ENCODE peak calls at places on chromosome 5, in nine cellular contexts. One of them, this sample, is unnamed.

GRCh38 chr5:168364151-168364661 is 72.8 kb downstream of the WWC1 start:
- DNase-seq in caudate nucleus: no peak
- DNase-seq in heart right ventricle: no peak
- DNase-seq in transverse colon: no peak
- DNase-seq in neuronal stem cell: no peak
- DNase-seq in foreskin keratinocyte: peak
- DNase-seq in GM23248: peak
- DNase-seq in AG04450: no peak
- DNase-seq in left ventricle myocardium inferior: no peak
- DNase-seq in this sample: no peak

GRCh38 chr5:150523472-150524350 is 15.8 kb downstream of the NDST1 start:
- DNase-seq in caudate nucleus: peak
- DNase-seq in heart right ventricle: peak
- DNase-seq in transverse colon: peak
- DNase-seq in neuronal stem cell: no peak
- DNase-seq in foreskin keratinocyte: no peak
- DNase-seq in GM23248: peak
- DNase-seq in AG04450: peak
- DNase-seq in left ventricle myocardium inferior: no peak
- DNase-seq in this sample: no peak

GRCh38 chr5:82347213-82347947 is 69.2 kb upstream of the RPS23 start:
- DNase-seq in caudate nucleus: peak
- DNase-seq in heart right ventricle: no peak
- DNase-seq in transverse colon: no peak
- DNase-seq in neuronal stem cell: no peak
- DNase-seq in foreskin keratinocyte: no peak
- DNase-seq in GM23248: peak
- DNase-seq in AG04450: peak
- DNase-seq in left ventricle myocardium inferior: peak
- DNase-seq in this sample: no peak

GRCh38 chr5:16856531-16856930 is 79.6 kb downstream of the MYO10 start:
- DNase-seq in caudate nucleus: no peak
- DNase-seq in heart right ventricle: no peak
- DNase-seq in transverse colon: no peak
- DNase-seq in neuronal stem cell: no peak
- DNase-seq in foreskin keratinocyte: peak
- DNase-seq in GM23248: peak
- DNase-seq in AG04450: peak
- DNase-seq in left ventricle myocardium inferior: no peak
- DNase-seq in this sample: no peak

GRCh38 chr5:72653586-72653985 is 146.4 kb upstream of the ZNF366 start:
- DNase-seq in caudate nucleus: no peak
- DNase-seq in heart right ventricle: no peak
- DNase-seq in transverse colon: no peak
- DNase-seq in neuronal stem cell: no peak
- DNase-seq in foreskin keratinocyte: no peak
- DNase-seq in GM23248: no peak
- DNase-seq in AG04450: no peak
- DNase-seq in left ventricle myocardium inferior: no peak
- DNase-seq in this sample: no peak

GRCh38 chr5:143400541-143401252 is 2.8 kb downstream of the NR3C1 start:
- DNase-seq in caudate nucleus: no peak
- DNase-seq in heart right ventricle: peak
- DNase-seq in transverse colon: no peak
- DNase-seq in neuronal stem cell: no peak
- DNase-seq in foreskin keratinocyte: peak
- DNase-seq in GM23248: peak
- DNase-seq in AG04450: no peak
- DNase-seq in left ventricle myocardium inferior: no peak
- DNase-seq in this sample: no peak

GRCh38 chr5:10036136-10036535 is 213.6 kb downstream of the ATPSCKMT start:
- DNase-seq in caudate nucleus: no peak
- DNase-seq in heart right ventricle: no peak
- DNase-seq in transverse colon: no peak
- DNase-seq in neuronal stem cell: no peak
- DNase-seq in foreskin keratinocyte: peak
- DNase-seq in GM23248: peak
- DNase-seq in AG04450: no peak
- DNase-seq in left ventricle myocardium inferior: no peak
- DNase-seq in this sample: no peak

GRCh38 chr5:142303576-142303975 is 21.2 kb downstream of the SPRY4 start:
- DNase-seq in caudate nucleus: no peak
- DNase-seq in heart right ventricle: no peak
- DNase-seq in transverse colon: no peak
- DNase-seq in neuronal stem cell: no peak
- DNase-seq in foreskin keratinocyte: no peak
- DNase-seq in GM23248: peak
- DNase-seq in AG04450: no peak
- DNase-seq in left ventricle myocardium inferior: no peak
- DNase-seq in this sample: no peak

GRCh38 chr5:14908195-14908594 is 36.6 kb upstream of the ANKH start:
- DNase-seq in caudate nucleus: no peak
- DNase-seq in heart right ventricle: no peak
- DNase-seq in transverse colon: no peak
- DNase-seq in neuronal stem cell: no peak
- DNase-seq in foreskin keratinocyte: peak
- DNase-seq in GM23248: peak
- DNase-seq in AG04450: no peak
- DNase-seq in left ventricle myocardium inferior: no peak
- DNase-seq in this sample: no peak

GRCh38 chr5:61918606-61919005 is 387.4 kb upstream of the KIF2A start:
- DNase-seq in caudate nucleus: no peak
- DNase-seq in heart right ventricle: no peak
- DNase-seq in transverse colon: no peak
- DNase-seq in neuronal stem cell: no peak
- DNase-seq in foreskin keratinocyte: no peak
- DNase-seq in GM23248: no peak
- DNase-seq in AG04450: no peak
- DNase-seq in left ventricle myocardium inferior: no peak
- DNase-seq in this sample: no peak

DNA sequence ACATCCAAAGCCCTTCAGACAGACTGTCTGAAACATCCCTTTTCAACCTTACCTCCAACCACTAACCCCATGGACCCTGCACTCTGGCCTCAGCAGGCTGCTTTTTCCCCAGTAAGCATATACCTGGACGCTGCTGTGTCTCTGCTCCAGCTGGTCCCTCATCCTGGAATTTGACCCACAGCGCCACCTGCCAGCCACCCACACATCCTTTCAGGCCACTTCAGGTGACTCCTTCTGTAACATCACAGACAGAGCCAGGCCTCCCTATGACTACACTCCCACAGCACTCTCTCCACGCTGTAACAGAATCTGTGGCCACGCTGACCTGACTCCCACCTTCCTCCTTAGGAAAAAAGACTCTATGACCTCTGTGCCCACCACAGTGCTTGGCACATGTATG is 3.4 kb downstream of the MGAT1 start:
- DNase-seq in caudate nucleus: no peak
- DNase-seq in heart right ventricle: no peak
- DNase-seq in transverse colon: peak
- DNase-seq in neuronal stem cell: no peak
- DNase-seq in foreskin keratinocyte: peak
- DNase-seq in GM23248: no peak
- DNase-seq in AG04450: no peak
- DNase-seq in left ventricle myocardium inferior: no peak
- DNase-seq in this sample: no peak
- H3K27ac ChIP-seq in caudate nucleus: no peak
- H3K27ac ChIP-seq in heart right ventricle: no peak
- H3K27ac ChIP-seq in transverse colon: peak
- H3K27ac ChIP-seq in neuronal stem cell: no peak
- H3K27ac ChIP-seq in foreskin keratinocyte: no peak
- H3K27ac ChIP-seq in GM23248: peak
- H3K27ac ChIP-seq in AG04450: peak
- H3K27ac ChIP-seq in left ventricle myocardium inferior: peak
- H3K27ac ChIP-seq in this sample: no peak

DNA sequence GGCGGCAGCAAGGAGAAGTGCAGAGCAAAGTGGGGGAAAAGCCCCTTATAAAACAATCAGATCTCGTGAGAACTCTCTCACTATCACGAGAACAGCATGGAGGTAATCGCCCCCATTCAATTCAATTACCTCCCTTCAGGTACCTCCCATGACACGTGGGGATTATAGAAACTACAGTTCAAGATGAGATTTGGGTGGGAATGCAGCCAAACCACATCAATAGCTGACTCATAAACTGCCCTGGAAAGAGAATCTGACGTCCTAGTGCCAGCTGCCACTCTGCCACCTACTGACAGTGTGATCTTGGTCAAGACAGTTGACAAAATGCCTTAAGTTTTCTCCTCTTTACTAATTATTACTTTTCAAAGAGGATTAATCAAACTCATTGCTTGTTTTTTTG is 128.3 kb downstream of the GPBP1 start:
- DNase-seq in caudate nucleus: no peak
- DNase-seq in heart right ventricle: no peak
- DNase-seq in transverse colon: peak
- DNase-seq in neuronal stem cell: no peak
- DNase-seq in foreskin keratinocyte: peak
- DNase-seq in GM23248: peak
- DNase-seq in AG04450: no peak
- DNase-seq in left ventricle myocardium inferior: no peak
- DNase-seq in this sample: no peak
- H3K27ac ChIP-seq in caudate nucleus: no peak
- H3K27ac ChIP-seq in heart right ventricle: no peak
- H3K27ac ChIP-seq in transverse colon: no peak
- H3K27ac ChIP-seq in neuronal stem cell: no peak
- H3K27ac ChIP-seq in foreskin keratinocyte: no peak
- H3K27ac ChIP-seq in GM23248: no peak
- H3K27ac ChIP-seq in AG04450: no peak
- H3K27ac ChIP-seq in left ventricle myocardium inferior: no peak
- H3K27ac ChIP-seq in this sample: no peak

DNA sequence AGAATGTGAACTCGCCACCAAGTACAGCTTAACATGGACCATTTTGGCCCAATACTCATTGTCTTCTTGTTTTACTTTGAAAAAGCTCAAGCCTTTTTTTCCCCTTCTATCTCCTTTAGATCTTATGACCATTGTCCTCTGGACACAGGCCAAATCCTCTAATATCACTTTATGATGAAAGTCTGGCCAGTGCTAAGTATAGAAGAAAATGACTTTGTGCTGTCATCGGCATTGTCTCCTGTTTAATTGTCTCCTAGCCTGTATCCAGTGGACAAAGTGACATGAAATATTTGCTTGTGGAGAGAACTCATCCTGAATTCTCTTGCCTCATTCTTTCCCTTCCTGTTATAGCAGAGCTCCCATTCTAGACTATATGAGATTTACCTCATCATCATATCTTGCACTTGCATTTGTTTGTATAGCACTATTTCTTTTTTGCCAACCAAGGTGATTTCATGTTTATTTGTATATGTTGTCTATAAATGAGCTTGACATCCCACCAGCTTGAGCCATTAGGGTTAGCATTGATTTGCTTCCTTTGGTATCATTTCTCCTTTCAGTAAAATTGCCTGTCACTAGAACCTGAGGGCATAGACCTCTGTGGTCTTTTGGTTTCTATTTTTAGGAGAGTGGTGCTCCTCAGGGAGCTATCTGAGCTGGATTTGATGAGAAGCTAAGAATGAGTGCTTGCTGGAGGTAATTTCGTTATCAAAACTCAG is 18.8 kb upstream of the TNFAIP8 start:
- DNase-seq in caudate nucleus: no peak
- DNase-seq in heart right ventricle: no peak
- DNase-seq in transverse colon: no peak
- DNase-seq in neuronal stem cell: no peak
- DNase-seq in foreskin keratinocyte: no peak
- DNase-seq in GM23248: no peak
- DNase-seq in AG04450: no peak
- DNase-seq in left ventricle myocardium inferior: no peak
- DNase-seq in this sample: no peak
- H3K27ac ChIP-seq in caudate nucleus: no peak
- H3K27ac ChIP-seq in heart right ventricle: peak
- H3K27ac ChIP-seq in transverse colon: no peak
- H3K27ac ChIP-seq in neuronal stem cell: no peak
- H3K27ac ChIP-seq in foreskin keratinocyte: no peak
- H3K27ac ChIP-seq in GM23248: no peak
- H3K27ac ChIP-seq in AG04450: no peak
- H3K27ac ChIP-seq in left ventricle myocardium inferior: peak
- H3K27ac ChIP-seq in this sample: no peak

DNA sequence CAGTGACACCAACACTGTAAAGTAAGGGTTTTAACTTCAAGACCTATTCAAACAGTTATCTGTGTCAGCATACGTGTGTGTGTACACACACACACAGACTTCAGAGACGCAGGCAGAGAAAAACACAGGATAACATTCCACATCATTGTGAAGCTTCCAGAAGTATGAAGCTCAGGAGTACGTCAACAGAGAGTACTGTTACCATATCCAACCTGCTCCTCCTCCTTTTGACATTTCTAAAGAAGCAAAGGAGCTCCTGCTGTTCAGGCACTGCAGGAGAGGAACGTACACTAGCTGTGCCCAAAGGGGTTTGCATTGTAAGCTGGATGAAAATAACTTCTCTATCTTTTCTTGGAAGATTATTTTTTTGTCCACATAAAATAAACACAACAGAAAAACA is 180.7 kb downstream of the MEF2C start:
- DNase-seq in caudate nucleus: no peak
- DNase-seq in heart right ventricle: no peak
- DNase-seq in transverse colon: no peak
- DNase-seq in neuronal stem cell: no peak
- DNase-seq in foreskin keratinocyte: no peak
- DNase-seq in GM23248: no peak
- DNase-seq in AG04450: no peak
- DNase-seq in left ventricle myocardium inferior: no peak
- DNase-seq in this sample: no peak
- H3K27ac ChIP-seq in caudate nucleus: no peak
- H3K27ac ChIP-seq in heart right ventricle: no peak
- H3K27ac ChIP-seq in transverse colon: no peak
- H3K27ac ChIP-seq in neuronal stem cell: no peak
- H3K27ac ChIP-seq in foreskin keratinocyte: no peak
- H3K27ac ChIP-seq in GM23248: no peak
- H3K27ac ChIP-seq in AG04450: no peak
- H3K27ac ChIP-seq in left ventricle myocardium inferior: no peak
- H3K27ac ChIP-seq in this sample: no peak